ENCODE peak calls at places on chromosomes 7 and 10, in six cellular contexts. I is HepG2, B is NB4, U is K562, D is A549, V is endothelial cell of umbilical vein. M is an unnamed sample.

GRCh38 chr10:101625821-101626412 is 37.8 kb downstream of the DPCD start:
- DNase-seq in I (no peak), B (peak), U (no peak), D (no peak), V (no peak), M (no peak)

GRCh38 chr10:31759816-31760626 is 168.6 kb downstream of the ARHGAP12 start:
- DNase-seq in I (peak), B (peak), U (peak), D (peak), V (peak), M (peak)

GRCh38 chr7:40490603-40490924 is 355.8 kb downstream of the SUGCT start:
- DNase-seq in I (no peak), B (no peak), U (no peak), D (no peak), V (no peak), M (no peak)

GRCh38 chr7:81789406-81790139 is 19.7 kb upstream of the HGF start:
- DNase-seq in I (no peak), B (no peak), U (no peak), D (no peak), V (no peak), M (no peak)

GRCh38 chr10:129956285-129956649 is 7.8 kb downstream of the EBF3 start:
- DNase-seq in I (no peak), B (no peak), U (no peak), D (no peak), V (no peak), M (no peak)

GRCh38 chr7:34850681-34851080 is 186.6 kb downstream of the DPY19L1 start:
- DNase-seq in I (no peak), B (no peak), U (no peak), D (no peak), V (peak), M (no peak)

GRCh38 chr7:11833431-11833830 is 1.4 kb upstream of the THSD7A start:
- DNase-seq in I (no peak), B (peak), U (no peak), D (no peak), V (peak), M (no peak)

GRCh38 chr10:132199854-132200311 is 13.1 kb downstream of the DPYSL4 start:
- DNase-seq in I (no peak), B (no peak), U (no peak), D (no peak), V (no peak), M (no peak)

GRCh38 chr7:40586197-40586596 is 451.4 kb downstream of the SUGCT start:
- DNase-seq in I (no peak), B (peak), U (no peak), D (no peak), V (peak), M (no peak)

GRCh38 chr10:103911021-103911459 is 6.9 kb downstream of the STN1 start:
- DNase-seq in I (no peak), B (peak), U (no peak), D (no peak), V (no peak), M (no peak)

GRCh38 chr7:30664184-30664885 is 17.9 kb downstream of the CRHR2 start:
- DNase-seq in I (no peak), B (no peak), U (no peak), D (no peak), V (no peak), M (no peak)

GRCh38 chr7:38681882-38682281 is 50.7 kb upstream of the AMPH start:
- DNase-seq in I (no peak), B (no peak), U (no peak), D (no peak), V (no peak), M (no peak)

GRCh38 chr7:97006146-97006950 is 995 bp downstream of the DLX6 start:
- DNase-seq in I (peak), B (peak), U (no peak), D (peak), V (peak), M (no peak)

GRCh38 chr7:106772655-106773108 is 92.4 kb upstream of the PIK3CG start:
- DNase-seq in I (no peak), B (no peak), U (no peak), D (no peak), V (peak), M (no peak)

GRCh38 chr7:27183682-27184341 is 1.2 kb downstream of the HOXA11 start:
- DNase-seq in I (no peak), B (peak), U (no peak), D (no peak), V (peak), M (no peak)

GRCh38 chr7:94223375-94224084 is 171.2 kb upstream of the COL1A2 start:
- DNase-seq in I (no peak), B (no peak), U (no peak), D (peak), V (peak), M (no peak)

GRCh38 chr10:27143686-27144085 is 10.5 kb downstream of the YME1L1 start:
- DNase-seq in I (no peak), B (no peak), U (no peak), D (no peak), V (no peak), M (no peak)

GRCh38 chr7:2157473-2158279 is 75.1 kb downstream of the MAD1L1 start:
- DNase-seq in I (no peak), B (no peak), U (no peak), D (no peak), V (peak), M (no peak)

GRCh38 chr10:48603421-48604038 is 1.3 kb downstream of the ARHGAP22 start:
- DNase-seq in I (no peak), B (no peak), U (no peak), D (no peak), V (no peak), M (no peak)

GRCh38 chr7:113805976-113806375 is 112.8 kb downstream of the PPP1R3A start:
- DNase-seq in I (no peak), B (no peak), U (no peak), D (no peak), V (no peak), M (no peak)

GRCh38 chr10:110007171-110007700 is 548 bp upstream of the ADD3 start:
- DNase-seq in I (no peak), B (no peak), U (peak), D (peak), V (no peak), M (no peak)

GRCh38 chr10:126352446-126352845 is 35.8 kb downstream of the ADAM12 start:
- DNase-seq in I (no peak), B (no peak), U (no peak), D (no peak), V (no peak), M (no peak)

GRCh38 chr10:27584302-27584701 is 80.2 kb downstream of the RAB18 start:
- DNase-seq in I (no peak), B (no peak), U (no peak), D (no peak), V (no peak), M (no peak)

GRCh38 chr7:26912933-26913536 is 48.6 kb upstream of the SKAP2 start:
- DNase-seq in I (no peak), B (no peak), U (no peak), D (no peak), V (no peak), M (no peak)

GRCh38 chr10:98664329-98665042 is 217.8 kb upstream of the HPS1 start:
- DNase-seq in I (peak), B (peak), U (peak), D (peak), V (peak), M (peak)
- TF ChIP-seq MYC in I (no peak), B (no peak), U (no peak), D (no peak), V (no peak), M (no peak)

GRCh38 chr7:45160374-45160773 is 2.8 kb downstream of the RAMP3 start:
- DNase-seq in I (no peak), B (peak), U (no peak), D (no peak), V (no peak), M (peak)
- TF ChIP-seq MYC in I (no peak), B (no peak), U (no peak), D (no peak), V (no peak), M (no peak)

GRCh38 chr7:24713039-24713793 is 44.0 kb downstream of the GSDME start:
- DNase-seq in I (no peak), B (no peak), U (no peak), D (no peak), V (no peak), M (no peak)
- TF ChIP-seq MYC in I (no peak), B (no peak), U (no peak), D (no peak), V (no peak), M (no peak)

GRCh38 chr7:155483868-155484325 is 26.0 kb downstream of the EN2 start:
- DNase-seq in I (no peak), B (peak), U (no peak), D (no peak), V (no peak), M (no peak)
- TF ChIP-seq MYC in I (no peak), B (no peak), U (no peak), D (no peak), V (no peak), M (no peak)

GRCh38 chr7:116812905-116813304 is 49.5 kb upstream of the CAPZA2 start:
- DNase-seq in I (no peak), B (no peak), U (no peak), D (no peak), V (no peak), M (no peak)

GRCh38 chr7:116807011-116807560 is 55.3 kb upstream of the CAPZA2 start:
- DNase-seq in I (no peak), B (no peak), U (no peak), D (no peak), V (no peak), M (no peak)

GRCh38 chr7:116811768-116812167 is 50.6 kb upstream of the CAPZA2 start:
- DNase-seq in I (no peak), B (no peak), U (no peak), D (no peak), V (no peak), M (no peak)

GRCh38 chr7:116810267-116811116 is 51.9 kb upstream of the CAPZA2 start:
- DNase-seq in I (peak), B (no peak), U (no peak), D (no peak), V (peak), M (no peak)

GRCh38 chr7:116809636-116810266 is 52.6 kb upstream of the CAPZA2 start:
- DNase-seq in I (peak), B (peak), U (peak), D (no peak), V (peak), M (no peak)
- TF ChIP-seq MYC in I (no peak), B (no peak), U (no peak), D (no peak), V (no peak), M (no peak)